ENCODE peak calls at places on chromosomes 3 and 15, in ten cellular contexts. R, J, U, X, F, D, M, N, E and C are unnamed samples.

GRCh38 chr3:101567528-101568317 is 6.1 kb downstream of the TRMT10C start:
- DNase-seq in R (peak), J (no peak), U (no peak), X (no peak), F (no peak), D (no peak), M (no peak), N (no peak), E (no peak), C (no peak)

GRCh38 chr3:13345284-13345683 is 74.8 kb downstream of the NUP210 start:
- DNase-seq in R (no peak), J (no peak), U (no peak), X (no peak), F (no peak), D (no peak), M (no peak), N (no peak), E (no peak), C (no peak)

GRCh38 chr3:42202239-42202865 is 63.6 kb downstream of the CCK start:
- DNase-seq in R (no peak), J (no peak), U (no peak), X (no peak), F (no peak), D (no peak), M (no peak), N (no peak), E (no peak), C (no peak)

GRCh38 chr15:68701886-68702285 is 118.8 kb downstream of the ANP32A start:
- DNase-seq in R (no peak), J (no peak), U (no peak), X (no peak), F (no peak), D (no peak), M (no peak), N (no peak), E (no peak), C (no peak)

GRCh38 chr15:84721381-84721780 is 5.4 kb upstream of the SEC11A start:
- DNase-seq in R (no peak), J (no peak), U (no peak), X (no peak), F (no peak), D (no peak), M (no peak), N (no peak), E (no peak), C (no peak)

GRCh38 chr15:41988896-41989572 is 16.7 kb upstream of the EHD4 start:
- DNase-seq in R (no peak), J (no peak), U (no peak), X (no peak), F (no peak), D (no peak), M (no peak), N (no peak), E (no peak), C (no peak)

GRCh38 chr15:54197995-54198394 is 219.8 kb downstream of the UNC13C start:
- DNase-seq in R (no peak), J (no peak), U (no peak), X (no peak), F (no peak), D (no peak), M (no peak), N (no peak), E (no peak), C (no peak)

GRCh38 chr15:95757171-95757570 is 573.3 kb upstream of the NR2F2 start:
- DNase-seq in R (no peak), J (no peak), U (no peak), X (no peak), F (no peak), D (no peak), M (no peak), N (no peak), E (no peak), C (no peak)

GRCh38 chr15:80512729-80513670 is 108.8 kb downstream of the ARNT2 start:
- DNase-seq in R (no peak), J (no peak), U (no peak), X (no peak), F (no peak), D (no peak), M (peak), N (no peak), E (no peak), C (no peak)

GRCh38 chr3:191484461-191484860 is 23.5 kb downstream of the PYDC2 start:
- DNase-seq in R (no peak), J (no peak), U (no peak), X (no peak), F (no peak), D (no peak), M (no peak), N (no peak), E (no peak), C (no peak)

GRCh38 chr3:126146034-126146433 is 34.4 kb downstream of the ALDH1L1 start:
- DNase-seq in R (no peak), J (no peak), U (no peak), X (no peak), F (no peak), D (no peak), M (no peak), N (no peak), E (no peak), C (no peak)

GRCh38 chr3:15342252-15342651 is 9.9 kb upstream of the SH3BP5 start:
- DNase-seq in R (no peak), J (no peak), U (no peak), X (no peak), F (no peak), D (no peak), M (no peak), N (no peak), E (no peak), C (no peak)

GRCh38 chr3:76040946-76041345 is 255.6 kb upstream of the ZNF717 start:
- DNase-seq in R (no peak), J (no peak), U (no peak), X (no peak), F (no peak), D (no peak), M (no peak), N (no peak), E (no peak), C (no peak)

GRCh38 chr15:66766282-66767228 is 64.5 kb downstream of the SMAD6 start:
- DNase-seq in R (no peak), J (no peak), U (peak), X (no peak), F (no peak), D (no peak), M (peak), N (no peak), E (no peak), C (no peak)